ENCODE peak calls at places on chromosome 5, in nine cellular contexts. U is activated T-helper 1 cell treated with Interleukin-2 at 50 U/mL for 16 hours; V is sigmoid colon; G is AG10803; H is ACHN; T is NCI-H2029 treated with DMSO at 0.1 percent for 48 hours; A is effector memory CD8-positive, alpha-beta T cell; Y is KG1; I is endodermal cell. X is an unnamed sample.

GRCh38 chr5:150473673-150474358 is 24.3 kb upstream of the RPS14 start:
- DNase-seq in U (no peak), V (no peak), G (peak; percentile 88), H (peak; percentile 97), T (no peak), A (no peak), Y (no peak), I (peak; percentile 96), X (no peak)

GRCh38 chr5:159094745-159095144 is 5.0 kb downstream of the EBF1 start:
- DNase-seq in U (no peak), V (peak; percentile 92), G (peak; percentile 82), H (peak; percentile 63), T (no peak), A (no peak), Y (no peak), I (peak; percentile 65), X (peak; percentile 91)

GRCh38 chr5:136374638-136375037 is 9.3 kb upstream of the TRPC7 start:
- DNase-seq in U (no peak), V (no peak), G (no peak), H (no peak), T (no peak), A (no peak), Y (no peak), I (no peak), X (no peak)

GRCh38 chr5:124162782-124163532 is 583.5 kb downstream of the ZNF608 start:
- DNase-seq in U (no peak), V (no peak), G (no peak), H (no peak), T (peak; percentile 50), A (no peak), Y (no peak), I (no peak), X (no peak)

GRCh38 chr5:32027717-32028321 is 146.3 kb downstream of the GOLPH3 start:
- DNase-seq in U (no peak), V (peak; percentile 88), G (peak; percentile 99), H (peak; percentile 77), T (no peak), A (no peak), Y (no peak), I (peak; percentile 58), X (peak; percentile 92)

GRCh38 chr5:53407373-53407772 is 73.1 kb upstream of the FST start:
- DNase-seq in U (no peak), V (no peak), G (peak; percentile 74), H (no peak), T (no peak), A (no peak), Y (no peak), I (no peak), X (no peak)

GRCh38 chr5:159095218-159095617 is 4.5 kb downstream of the EBF1 start:
- DNase-seq in U (no peak), V (no peak), G (no peak), H (no peak), T (no peak), A (no peak), Y (no peak), I (peak; percentile 73), X (no peak)

GRCh38 chr5:117094114-117094815 is 519.6 kb upstream of the SEMA6A start:
- DNase-seq in U (no peak), V (no peak), G (no peak), H (no peak), T (no peak), A (no peak), Y (no peak), I (no peak), X (no peak)

GRCh38 chr5:1118738-1119137 is 6.9 kb upstream of the SLC12A7 start:
- DNase-seq in U (no peak), V (peak; percentile 82), G (no peak), H (no peak), T (no peak), A (no peak), Y (no peak), I (no peak), X (no peak)

GRCh38 chr5:136016945-136017530 is 11.8 kb upstream of the TGFBI start:
- DNase-seq in U (no peak), V (peak; percentile 69), G (peak; percentile 92), H (peak; percentile 97), T (peak; percentile 12), A (no peak), Y (no peak), I (peak; percentile 5), X (no peak)

GRCh38 chr5:79301046-79301712 is 65.2 kb downstream of the JMY start:
- DNase-seq in U (no peak), V (no peak), G (peak; percentile 49), H (no peak), T (no peak), A (no peak), Y (no peak), I (no peak), X (no peak)

GRCh38 chr5:53549792-53550191 is 10.6 kb upstream of the NDUFS4 start:
- DNase-seq in U (no peak), V (no peak), G (no peak), H (no peak), T (no peak), A (no peak), Y (no peak), I (no peak), X (no peak)

GRCh38 chr5:92613546-92613945 is 967.5 kb downstream of the NR2F1-AS1 start:
- DNase-seq in U (no peak), V (no peak), G (no peak), H (no peak), T (no peak), A (no peak), Y (no peak), I (no peak), X (no peak)

GRCh38 chr5:32299059-32299677 is 13.6 kb downstream of the MTMR12 start:
- DNase-seq in U (no peak), V (no peak), G (no peak), H (no peak), T (no peak), A (no peak), Y (no peak), I (no peak), X (no peak)

GRCh38 chr5:176425138-176425537 is 8.8 kb upstream of the CLTB start:
- DNase-seq in U (no peak), V (no peak), G (no peak), H (no peak), T (no peak), A (no peak), Y (no peak), I (no peak), X (no peak)

GRCh38 chr5:136458481-136458880 is 93.1 kb upstream of the TRPC7 start:
- DNase-seq in U (no peak), V (no peak), G (no peak), H (no peak), T (no peak), A (no peak), Y (no peak), I (no peak), X (no peak)

GRCh38 chr5:61603211-61603908 is 271.3 kb downstream of the ZSWIM6 start:
- DNase-seq in U (no peak), V (no peak), G (peak; percentile 40), H (no peak), T (no peak), A (no peak), Y (no peak), I (peak; percentile 63), X (no peak)

GRCh38 chr5:14266171-14266570 is 123.0 kb downstream of the TRIO start:
- DNase-seq in U (no peak), V (no peak), G (peak; percentile 47), H (peak; percentile 32), T (no peak), A (no peak), Y (no peak), I (no peak), X (no peak)

GRCh38 chr5:26812714-26813113 is 225.7 kb downstream of the CDH9 start:
- DNase-seq in U (no peak), V (peak; percentile 54), G (no peak), H (no peak), T (no peak), A (no peak), Y (no peak), I (no peak), X (no peak)

GRCh38 chr5:9644630-9645029 is 14.5 kb upstream of the TAS2R1 start:
- DNase-seq in U (no peak), V (no peak), G (peak; percentile 37), H (no peak), T (no peak), A (no peak), Y (no peak), I (no peak), X (no peak)

GRCh38 chr5:35063386-35063785 is 15.6 kb upstream of the AGXT2 start:
- DNase-seq in U (no peak), V (no peak), G (peak; percentile 59), H (no peak), T (no peak), A (no peak), Y (no peak), I (no peak), X (no peak)

GRCh38 chr5:96157841-96158291 is 196.2 kb upstream of the ELL2 start:
- DNase-seq in U (no peak), V (no peak), G (no peak), H (no peak), T (no peak), A (no peak), Y (no peak), I (no peak), X (no peak)

GRCh38 chr5:39014544-39014943 is 59.7 kb downstream of the RICTOR start:
- DNase-seq in U (no peak), V (no peak), G (peak; percentile 72), H (peak; percentile 5), T (no peak), A (no peak), Y (no peak), I (no peak), X (no peak)

GRCh38 chr5:168059111-168059510 is 232.3 kb upstream of the WWC1 start:
- DNase-seq in U (no peak), V (no peak), G (no peak), H (no peak), T (no peak), A (no peak), Y (no peak), I (no peak), X (no peak)

GRCh38 chr5:73274870-73275756 is 102.1 kb downstream of the TMEM174 start:
- DNase-seq in U (no peak), V (peak; percentile 78), G (peak; percentile 76), H (no peak), T (peak; percentile 35), A (no peak), Y (no peak), I (peak; percentile 35), X (no peak)

GRCh38 chr5:6545036-6545693 is 87.7 kb downstream of the NSUN2 start:
- DNase-seq in U (no peak), V (no peak), G (no peak), H (no peak), T (no peak), A (no peak), Y (no peak), I (peak; percentile 17), X (no peak)

GRCh38 chr5:44574626-44575025 is 185.4 kb upstream of the FGF10 start:
- DNase-seq in U (no peak), V (no peak), G (no peak), H (no peak), T (no peak), A (no peak), Y (no peak), I (no peak), X (no peak)

GRCh38 chr5:157166164-157166493 is at the start of gene GARIN3:
- DNase-seq in U (no peak), V (no peak), G (no peak), H (no peak), T (no peak), A (no peak), Y (no peak), I (no peak), X (no peak)

GRCh38 chr5:42808888-42809611 is 2.6 kb downstream of the SELENOP start:
- DNase-seq in U (no peak), V (no peak), G (no peak), H (no peak), T (no peak), A (no peak), Y (no peak), I (no peak), X (no peak)

GRCh38 chr5:43839218-43839617 is 236.2 kb downstream of the NNT start:
- DNase-seq in U (no peak), V (no peak), G (peak; percentile 86), H (no peak), T (no peak), A (no peak), Y (no peak), I (no peak), X (no peak)

GRCh38 chr5:169289520-169289919 is 11.4 kb downstream of the SLIT3 start:
- DNase-seq in U (no peak), V (no peak), G (no peak), H (peak; percentile 22), T (no peak), A (no peak), Y (no peak), I (no peak), X (no peak)

X was measured in SK-N-MC.